ENCODE peak calls at places on chromosome 12, in five cellular contexts. One of them, this sample, is unnamed.

GRCh38 chr12:25518512-25518911 is 34.6 kb downstream of the LMNTD1 start:
- DNase-seq in GM12878: peak
- DNase-seq in K562: no peak
- DNase-seq in H1: no peak
- DNase-seq in HepG2: no peak
- DNase-seq in this sample: no peak

GRCh38 chr12:132178801-132179401 is 34.6 kb downstream of the NOC4L start:
- DNase-seq in HepG2: no peak
- DNase-seq in H1: no peak
- DNase-seq in GM12878: no peak
- DNase-seq in K562: no peak
- DNase-seq in this sample: no peak

GRCh38 chr12:101604132-101604531 is 9.4 kb downstream of the MYBPC1 start:
- DNase-seq in GM12878: peak
- DNase-seq in HepG2: peak
- DNase-seq in H1: no peak
- DNase-seq in K562: no peak
- DNase-seq in this sample: no peak

GRCh38 chr12:76644950-76645349 is 85.4 kb upstream of the OSBPL8 start:
- DNase-seq in K562: no peak
- DNase-seq in HepG2: no peak
- DNase-seq in GM12878: no peak
- DNase-seq in H1: no peak
- DNase-seq in this sample: no peak

GRCh38 chr12:2268478-2269286 is 215.9 kb downstream of the CACNA1C start:
- DNase-seq in HepG2: no peak
- DNase-seq in H1: no peak
- DNase-seq in K562: no peak
- DNase-seq in GM12878: no peak
- DNase-seq in this sample: no peak

GRCh38 chr12:79689477-79690155 is 1.1 kb downstream of the PAWR start:
- DNase-seq in H1: no peak
- DNase-seq in K562: no peak
- DNase-seq in HepG2: peak
- DNase-seq in GM12878: no peak
- DNase-seq in this sample: no peak

GRCh38 chr12:68189766-68190700 is 30.5 kb upstream of the IFNG start:
- DNase-seq in HepG2: no peak
- DNase-seq in GM12878: no peak
- DNase-seq in H1: no peak
- DNase-seq in K562: no peak
- DNase-seq in this sample: peak

GRCh38 chr12:67520611-67521010 is 127.9 kb upstream of the DYRK2 start:
- DNase-seq in K562: no peak
- DNase-seq in H1: no peak
- DNase-seq in GM12878: no peak
- DNase-seq in HepG2: no peak
- DNase-seq in this sample: no peak

GRCh38 chr12:52871291-52871961 is 22.6 kb upstream of the KRT78 start:
- DNase-seq in K562: no peak
- DNase-seq in GM12878: no peak
- DNase-seq in HepG2: no peak
- DNase-seq in H1: no peak
- DNase-seq in this sample: no peak

GRCh38 chr12:130934753-130935152 is 19.0 kb upstream of the ADGRD1 start:
- DNase-seq in GM12878: no peak
- DNase-seq in H1: no peak
- DNase-seq in K562: no peak
- DNase-seq in HepG2: no peak
- DNase-seq in this sample: no peak

GRCh38 chr12:26651566-26652188 is 181.3 kb downstream of the ITPR2 start:
- DNase-seq in HepG2: peak
- DNase-seq in H1: peak
- DNase-seq in GM12878: peak
- DNase-seq in K562: peak
- DNase-seq in this sample: peak

GRCh38 chr12:109762071-109762672 is 48.5 kb downstream of the FAM222A start:
- DNase-seq in H1: no peak
- DNase-seq in GM12878: no peak
- DNase-seq in HepG2: no peak
- DNase-seq in K562: no peak
- DNase-seq in this sample: no peak

GRCh38 chr12:93381183-93381975 is 3.7 kb downstream of the NUDT4 start:
- DNase-seq in H1: no peak
- DNase-seq in K562: no peak
- DNase-seq in GM12878: no peak
- DNase-seq in HepG2: no peak
- DNase-seq in this sample: no peak

GRCh38 chr12:21607701-21608100 is 3.1 kb upstream of the GYS2 start:
- DNase-seq in K562: no peak
- DNase-seq in H1: no peak
- DNase-seq in HepG2: no peak
- DNase-seq in GM12878: no peak
- DNase-seq in this sample: peak

GRCh38 chr12:67681145-67681778 is 32.7 kb downstream of the DYRK2 start:
- DNase-seq in H1: no peak
- DNase-seq in GM12878: no peak
- DNase-seq in HepG2: no peak
- DNase-seq in K562: no peak
- DNase-seq in this sample: no peak

GRCh38 chr12:57564178-57564740 is 14.4 kb downstream of the KIF5A start:
- DNase-seq in GM12878: no peak
- DNase-seq in H1: no peak
- DNase-seq in K562: no peak
- DNase-seq in HepG2: no peak
- DNase-seq in this sample: no peak

GRCh38 chr12:100138048-100138907 is 4.4 kb downstream of the BLTP3B start:
- DNase-seq in K562: no peak
- DNase-seq in H1: no peak
- DNase-seq in HepG2: no peak
- DNase-seq in GM12878: no peak
- DNase-seq in this sample: no peak

GRCh38 chr12:13211859-13212664 is 15.5 kb downstream of the EMP1 start:
- DNase-seq in HepG2: peak
- DNase-seq in H1: no peak
- DNase-seq in K562: peak
- DNase-seq in GM12878: no peak
- DNase-seq in this sample: peak

GRCh38 chr12:53324113-53324778 is 2.8 kb upstream of the AAAS start:
- DNase-seq in H1: no peak
- DNase-seq in K562: no peak
- DNase-seq in HepG2: no peak
- DNase-seq in GM12878: peak
- DNase-seq in this sample: no peak

DNA sequence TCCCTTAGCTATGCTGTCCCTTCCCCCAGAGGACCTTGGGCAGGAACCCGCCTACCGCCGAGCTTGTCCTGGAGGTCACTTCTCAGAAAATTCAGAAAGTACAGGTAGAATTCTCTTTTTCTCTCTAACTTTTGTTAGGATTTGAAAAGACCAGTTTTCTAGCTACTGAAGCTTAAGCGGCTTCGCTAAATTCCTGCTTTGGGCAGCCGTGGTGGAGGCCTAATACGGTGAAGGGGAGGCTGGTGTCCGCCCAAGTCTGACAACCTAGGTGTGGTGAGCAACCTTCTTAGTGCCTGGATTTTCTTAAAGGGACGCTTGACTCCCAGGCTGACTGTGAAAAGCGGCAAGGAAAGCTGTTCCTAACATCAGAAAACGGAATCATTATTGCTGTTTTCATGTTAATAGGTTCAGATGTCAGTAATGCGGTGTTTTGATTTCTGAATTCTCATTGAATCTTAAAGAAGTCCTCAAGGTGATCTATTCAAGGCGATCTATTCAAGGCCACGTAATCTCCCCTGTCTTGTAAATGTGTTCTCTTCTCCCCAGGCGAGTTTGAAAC is 835 bp downstream of the FGD4 start:
- DNase-seq in HepG2: no peak
- DNase-seq in K562: no peak
- DNase-seq in H1: peak
- DNase-seq in GM12878: no peak
- DNase-seq in this sample: peak
- TF ChIP-seq EZH2 in HepG2: no peak
- TF ChIP-seq EZH2 in K562: no peak
- TF ChIP-seq EZH2 in H1: no peak
- TF ChIP-seq EZH2 in GM12878: no peak
- TF ChIP-seq EZH2 in this sample: no peak

DNA sequence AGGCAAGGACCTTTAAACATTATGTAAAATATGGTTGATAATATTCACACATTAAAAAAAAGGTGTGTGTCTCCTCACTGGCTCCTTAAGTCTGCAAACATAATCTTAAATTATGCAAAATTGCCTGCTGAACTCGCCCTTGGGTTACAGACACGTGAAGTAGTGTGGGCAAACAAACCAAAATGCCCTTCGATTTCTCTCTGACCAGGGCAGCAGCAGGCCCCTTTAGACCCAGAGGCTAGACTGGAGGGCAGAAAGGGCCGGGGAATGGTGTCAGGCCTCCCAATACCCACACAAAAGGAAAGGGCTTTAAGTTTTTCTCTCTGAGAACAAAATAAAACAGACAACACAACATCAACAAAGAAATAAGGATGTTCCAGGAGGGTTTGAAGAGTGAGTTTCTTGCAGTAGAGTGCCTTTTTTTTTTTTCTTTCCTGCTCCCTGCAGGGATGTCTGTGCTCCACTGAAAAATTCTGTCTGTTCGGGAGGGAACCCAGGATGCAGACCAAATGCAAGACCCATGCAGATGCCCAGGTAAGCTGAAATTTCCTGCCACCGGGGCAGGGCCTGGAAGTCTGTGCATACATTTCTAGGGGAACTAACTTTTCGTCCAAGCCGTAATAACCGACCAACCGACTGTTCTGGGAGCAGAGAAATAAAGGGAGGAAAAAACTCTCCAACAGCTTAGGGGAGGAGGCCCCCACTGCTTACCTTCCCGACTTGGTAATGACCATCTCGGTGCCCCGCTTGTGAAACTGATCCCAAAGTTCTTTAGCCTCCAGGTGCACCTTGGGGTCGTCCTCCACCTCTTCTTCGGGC is 1.7 kb downstream of the TBX3 start:
- DNase-seq in GM12878: no peak
- DNase-seq in K562: no peak
- DNase-seq in HepG2: no peak
- DNase-seq in H1: no peak
- DNase-seq in this sample: no peak
- TF ChIP-seq SRF in GM12878: no peak
- TF ChIP-seq SRF in K562: no peak
- TF ChIP-seq SRF in HepG2: no peak
- TF ChIP-seq SRF in H1: no peak
- TF ChIP-seq SRF in this sample: no peak

DNA sequence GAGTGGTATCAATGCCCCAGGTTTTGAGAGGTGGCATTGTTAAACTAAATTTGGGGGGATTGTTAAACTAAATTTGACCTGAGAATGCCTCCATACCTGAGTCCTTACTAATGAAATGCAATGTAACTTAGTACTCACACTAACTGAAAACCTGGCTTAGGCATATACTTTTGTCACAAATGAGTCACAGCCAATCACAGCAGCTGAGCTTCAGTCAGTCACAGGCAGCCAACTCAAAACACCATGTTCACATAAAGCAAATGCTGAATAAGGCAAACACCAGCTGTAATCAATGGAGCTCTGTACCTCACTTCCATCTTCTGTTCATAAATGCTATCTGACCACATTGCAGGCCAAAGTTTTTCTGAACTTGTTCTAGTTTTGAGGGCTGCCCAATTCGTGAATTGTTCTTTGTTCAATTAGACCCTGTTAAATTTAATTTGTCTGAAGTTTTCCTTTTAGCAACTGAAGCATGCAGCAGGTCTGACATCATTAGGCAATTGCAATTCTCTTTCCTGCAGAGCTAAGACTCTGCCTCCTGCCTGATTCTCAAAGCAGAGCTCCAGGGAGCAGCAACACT is 130.0 kb downstream of the WIF1 start:
- DNase-seq in HepG2: no peak
- DNase-seq in GM12878: no peak
- DNase-seq in K562: no peak
- DNase-seq in H1: no peak
- DNase-seq in this sample: no peak
- TF ChIP-seq EZH2 in HepG2: no peak
- TF ChIP-seq EZH2 in GM12878: no peak
- TF ChIP-seq EZH2 in K562: no peak
- TF ChIP-seq EZH2 in H1: no peak
- TF ChIP-seq EZH2 in this sample: no peak

DNA sequence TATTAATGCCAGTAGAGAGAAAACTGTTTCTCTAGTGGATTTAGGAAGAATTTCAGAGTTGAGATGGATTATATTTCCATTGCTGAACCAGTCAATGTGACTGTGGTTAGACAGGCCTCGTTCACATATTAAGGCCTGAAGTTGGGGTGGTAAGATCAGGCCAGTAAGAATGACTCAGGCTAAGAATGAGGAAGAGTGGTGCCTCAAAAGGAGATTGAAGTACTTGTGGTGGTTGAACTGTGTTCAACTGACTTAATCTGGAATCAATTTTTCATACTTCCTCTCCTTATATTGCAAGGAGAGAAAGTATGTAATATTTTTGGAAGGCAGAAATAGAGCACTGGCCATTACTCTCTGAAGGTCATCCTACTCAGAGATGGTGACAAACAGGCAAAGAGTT is 37.8 kb upstream of the ATF7IP start:
- DNase-seq in HepG2: no peak
- DNase-seq in GM12878: no peak
- DNase-seq in K562: no peak
- DNase-seq in H1: no peak
- DNase-seq in this sample: no peak
- TF ChIP-seq SRF in HepG2: no peak
- TF ChIP-seq SRF in GM12878: no peak
- TF ChIP-seq SRF in K562: no peak
- TF ChIP-seq SRF in H1: no peak
- TF ChIP-seq SRF in this sample: no peak

DNA sequence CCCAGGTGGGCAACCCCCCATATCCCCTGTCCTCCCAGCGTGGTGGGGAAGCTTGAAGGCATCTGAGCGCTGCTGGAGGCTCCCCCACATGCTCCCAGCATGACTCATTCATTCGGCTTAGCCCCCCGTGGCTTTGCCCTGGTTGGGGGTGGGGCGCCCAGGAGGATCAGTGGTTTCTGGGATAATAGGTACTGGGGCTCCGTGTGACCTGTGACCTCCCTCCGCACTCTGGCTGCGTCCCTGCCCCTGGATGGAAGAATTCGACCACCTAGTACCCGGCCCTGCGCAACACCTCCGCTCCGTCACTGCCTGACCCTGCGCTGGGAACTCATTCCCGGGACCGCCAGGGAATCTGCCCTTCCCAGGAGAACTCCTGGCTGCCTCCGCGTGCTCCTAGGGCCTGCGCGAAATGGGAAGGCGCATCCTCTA is 120.1 kb downstream of the AACS start:
- DNase-seq in H1: no peak
- DNase-seq in K562: peak
- DNase-seq in HepG2: no peak
- DNase-seq in GM12878: no peak
- DNase-seq in this sample: no peak
- TF ChIP-seq EZH2 in H1: no peak
- TF ChIP-seq EZH2 in K562: no peak
- TF ChIP-seq EZH2 in HepG2: no peak
- TF ChIP-seq EZH2 in GM12878: no peak
- TF ChIP-seq EZH2 in this sample: no peak

This sample was measured in HCT116.